ENCODE peak calls at places on chromosomes 6 and 20, in eight cellular contexts. R is psoas muscle, J is colonic mucosa, G is astrocyte, Q is mesenchymal stem cell, A is uterus, X is adipocyte, O is neuronal stem cell. W is an unnamed sample.

GRCh38 chr6:83514877-83515466 is 2.6 kb downstream of the PRSS35 start:
- DNase-seq in R (no peak), J (peak; percentile 42), G (peak; percentile 33), Q (peak; percentile 70), A (peak; percentile 24), X (peak; percentile 86), O (peak; percentile 56), W (no peak)

GRCh38 chr6:163780993-163781392 is 366.5 kb downstream of the QKI start:
- DNase-seq in R (peak; percentile 77), J (no peak), G (peak; percentile 61), Q (no peak), A (no peak), X (no peak), O (peak; percentile 15), W (no peak)

GRCh38 chr6:3457710-3458605 is 1.1 kb upstream of the SLC22A23 start:
- DNase-seq in R (no peak), J (peak; percentile 79), G (no peak), Q (peak; percentile 6), A (peak; percentile 28), X (peak; percentile 58), O (no peak), W (no peak)

GRCh38 chr20:3904224-3904623 is 15.0 kb downstream of the PANK2 start:
- DNase-seq in R (no peak), J (no peak), G (no peak), Q (no peak), A (no peak), X (no peak), O (no peak), W (no peak)

GRCh38 chr6:112806163-112806900 is 459.2 kb downstream of the RFPL4B start:
- DNase-seq in R (no peak), J (no peak), G (peak; percentile 53), Q (no peak), A (no peak), X (peak; percentile 7), O (no peak), W (no peak)

GRCh38 chr6:31426395-31426794 is 23.0 kb downstream of the MICA start:
- DNase-seq in R (no peak), J (no peak), G (no peak), Q (no peak), A (no peak), X (no peak), O (no peak), W (no peak)

GRCh38 chr20:37276494-37277252 is 12.8 kb upstream of the MANBAL start:
- DNase-seq in R (peak; percentile 33), J (peak; percentile 53), G (peak; percentile 79), Q (peak; percentile 51), A (peak; percentile 65), X (peak; percentile 90), O (no peak), W (peak; percentile 74)

GRCh38 chr6:41636803-41637178 is 1.5 kb upstream of the MDFI start:
- DNase-seq in R (no peak), J (peak; percentile 67), G (no peak), Q (peak; percentile 51), A (no peak), X (peak; percentile 27), O (no peak), W (peak; percentile 83)

GRCh38 chr20:21074605-21075336 is 31.4 kb downstream of the LINC00237 start:
- DNase-seq in R (no peak), J (no peak), G (peak; percentile 10), Q (no peak), A (no peak), X (no peak), O (no peak), W (no peak)

GRCh38 chr6:47083586-47084047 is 41.5 kb upstream of the ADGRF1 start:
- DNase-seq in R (peak; percentile 86), J (peak; percentile 89), G (peak; percentile 94), Q (peak; percentile 97), A (peak; percentile 97), X (peak; percentile 94), O (no peak), W (peak; percentile 89)

GRCh38 chr20:31860431-31861345 is 9.6 kb downstream of the DUSP15 start:
- DNase-seq in R (no peak), J (no peak), G (no peak), Q (no peak), A (peak; percentile 13), X (no peak), O (peak; percentile 59), W (peak; percentile 61)

GRCh38 chr20:39986231-39986904 is 702.7 kb downstream of the MAFB start:
- DNase-seq in R (peak; percentile 78), J (peak; percentile 27), G (peak; percentile 19), Q (peak; percentile 95), A (peak; percentile 68), X (peak; percentile 80), O (peak; percentile 51), W (peak; percentile 71)

GRCh38 chr6:73460044-73460443 is 1.5 kb upstream of the MTO1 start:
- DNase-seq in R (no peak), J (no peak), G (no peak), Q (no peak), A (no peak), X (no peak), O (no peak), W (no peak)

GRCh38 chr20:58308680-58309527 is 611 bp upstream of the RAB22A start:
- DNase-seq in R (peak; percentile 67), J (peak; percentile 73), G (peak; percentile 4), Q (peak; percentile 51), A (peak; percentile 66), X (peak; percentile 76), O (peak; percentile 69), W (peak; percentile 87)

DNA sequence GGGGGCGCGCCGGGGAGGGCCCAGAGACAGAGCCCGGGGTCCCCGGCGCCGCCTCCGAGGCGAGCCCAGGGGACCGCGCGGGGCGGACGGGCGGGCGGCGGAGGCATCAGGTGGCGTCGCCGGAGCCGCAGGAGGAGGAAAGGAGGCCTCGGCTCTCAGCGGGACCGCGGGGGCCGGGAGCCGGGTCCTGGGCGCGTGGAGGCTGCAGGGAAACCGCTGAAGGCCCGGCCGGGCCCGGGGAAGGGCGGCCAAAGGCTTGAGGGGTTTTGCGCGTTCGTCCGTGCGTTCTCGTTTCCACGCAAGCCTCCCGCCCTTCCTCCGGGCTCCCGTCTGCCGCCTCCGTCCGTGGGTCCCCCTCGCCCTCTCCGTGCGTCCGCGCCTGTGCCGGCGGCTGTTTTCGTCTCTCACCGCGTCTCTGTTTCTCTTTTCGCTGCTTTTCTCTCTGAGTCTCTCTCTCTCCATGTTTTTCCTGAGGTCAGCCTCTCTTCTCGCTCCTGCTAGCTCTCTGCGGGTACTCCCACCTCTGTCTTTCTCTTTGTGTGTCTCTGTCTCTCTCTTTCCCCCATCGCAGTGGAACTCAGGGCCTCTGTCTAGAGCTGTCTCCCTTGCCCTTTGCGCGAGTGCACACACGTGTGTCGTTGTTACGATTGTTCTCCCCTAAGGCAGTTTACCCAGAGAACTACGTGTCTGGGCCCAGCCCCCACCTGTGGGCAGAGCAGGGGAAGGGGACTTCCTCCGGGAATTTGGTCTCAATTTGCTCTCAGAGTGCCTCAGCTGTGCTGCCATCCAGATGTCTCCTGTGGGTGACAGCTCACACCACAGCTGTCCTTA is 2.1 kb downstream of the IRF4 start:
- DNase-seq in R (no peak), J (no peak), G (no peak), Q (no peak), A (no peak), X (peak; percentile 19), O (no peak), W (no peak)
- H3K27me3 ChIP-seq in R (peaks cover 22% of the 10 kb centered on the region), J (peaks cover 54% of the 10 kb centered on the region), G (peaks cover 64% of the 10 kb centered on the region), Q (peaks cover 80% of the 10 kb centered on the region), A (peaks cover 39% of the 10 kb centered on the region), X (peaks cover 28% of the 10 kb centered on the region), O (peaks cover 95% of the 10 kb centered on the region), W (no peaks in the 10 kb centered on the region)

DNA sequence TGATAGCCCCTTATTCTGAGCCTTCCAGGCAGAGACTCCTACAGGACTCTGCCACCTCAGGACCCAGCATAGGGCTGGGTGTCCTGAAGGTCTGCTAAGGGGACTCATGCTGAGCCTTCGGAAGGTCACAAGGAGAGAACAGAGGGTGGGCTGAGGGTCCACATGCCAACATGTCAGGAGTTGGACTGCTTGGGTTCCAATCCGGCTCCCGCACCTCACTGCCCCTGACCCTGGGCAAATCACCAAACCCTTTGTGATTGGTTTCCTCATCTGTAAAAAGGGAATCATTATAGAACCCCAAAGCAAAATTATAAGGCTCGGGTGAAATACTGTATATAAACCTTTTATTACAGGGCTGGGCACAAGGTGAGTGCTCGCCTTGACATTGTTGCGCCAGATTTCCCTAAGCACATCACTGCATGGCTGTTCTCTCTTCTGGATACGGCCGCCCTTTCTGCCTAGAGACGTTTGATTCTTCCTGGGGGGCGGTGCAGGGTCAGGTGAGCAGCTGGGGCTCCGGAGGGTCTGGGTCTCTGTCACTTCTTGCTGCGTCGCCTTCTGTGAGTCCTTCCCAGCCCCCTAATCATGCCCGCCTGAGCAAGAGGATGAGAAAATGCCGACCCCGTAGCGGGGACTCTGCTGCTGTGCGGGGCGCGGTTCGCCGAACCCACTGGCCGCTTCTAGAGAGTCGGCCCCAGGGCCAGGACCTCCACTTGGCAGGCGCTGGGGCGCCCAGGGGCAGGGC is 90.5 kb upstream of the EPB41L1 start:
- DNase-seq in R (no peak), J (peak; percentile 47), G (no peak), Q (no peak), A (no peak), X (peak; percentile 27), O (no peak), W (no peak)
- H3K4me3 ChIP-seq in R (peak overlapping the region; percentile 75), J (peak overlapping the region; percentile 76), G (peak overlapping the region; percentile 57), Q (peak overlapping the region; percentile 80), A (peak overlapping the region; percentile 58), X (peak overlapping the region; percentile 78), O (peak overlapping the region; percentile 76), W (peak overlapping the region; percentile 12)

GRCh38 chr6:138004423-138005287 is 102.6 kb downstream of the PERP start:
- DNase-seq in R (no peak), J (peak; percentile 46), G (no peak), Q (peak; percentile 33), A (no peak), X (peak; percentile 61), O (no peak), W (no peak)
- H3K27me3 ChIP-seq in R (no peaks in the 10 kb centered on the region), J (no peaks in the 10 kb centered on the region), G (no peaks in the 10 kb centered on the region), Q (no peaks in the 10 kb centered on the region), A (no peaks in the 10 kb centered on the region), X (no peaks in the 10 kb centered on the region), O (no peaks in the 10 kb centered on the region), W (no peaks in the 10 kb centered on the region)

GRCh38 chr6:136752554-136752953 is 39.7 kb downstream of the MAP3K5 start:
- DNase-seq in R (no peak), J (peak; percentile 65), G (no peak), Q (no peak), A (no peak), X (no peak), O (peak; percentile 5), W (no peak)

GRCh38 chr6:136751991-136752390 is 40.3 kb downstream of the MAP3K5 start:
- DNase-seq in R (no peak), J (peak; percentile 19), G (no peak), Q (no peak), A (no peak), X (no peak), O (no peak), W (no peak)

GRCh38 chr6:136749359-136749758 is 42.9 kb downstream of the MAP3K5 start:
- DNase-seq in R (no peak), J (peak; percentile 4), G (no peak), Q (no peak), A (no peak), X (no peak), O (no peak), W (no peak)

GRCh38 chr6:136751478-136751956 is 40.8 kb downstream of the MAP3K5 start:
- DNase-seq in R (no peak), J (peak; percentile 45), G (peak; percentile 46), Q (no peak), A (no peak), X (no peak), O (no peak), W (no peak)

GRCh38 chr6:136750821-136751220 is 41.5 kb downstream of the MAP3K5 start:
- DNase-seq in R (no peak), J (no peak), G (no peak), Q (no peak), A (no peak), X (no peak), O (no peak), W (no peak)
- H3K4me3 ChIP-seq in R (no peak overlapping the region), J (no peak overlapping the region), G (no peak overlapping the region), Q (no peak overlapping the region), A (no peak overlapping the region), X (no peak overlapping the region), O (no peak overlapping the region), W (no peak overlapping the region)

GRCh38 chr6:6320901-6321300 is 439 bp upstream of the F13A1 start:
- DNase-seq in R (no peak), J (no peak), G (no peak), Q (peak; percentile 28), A (no peak), X (no peak), O (no peak), W (no peak)
- H3K27me3 ChIP-seq in R (peaks cover 9% of the 10 kb centered on the region), J (no peaks in the 10 kb centered on the region), G (peaks cover 7% of the 10 kb centered on the region), Q (peaks cover 20% of the 10 kb centered on the region), A (peaks cover 4% of the 10 kb centered on the region), X (peaks cover 58% of the 10 kb centered on the region), O (no peaks in the 10 kb centered on the region), W (no peaks in the 10 kb centered on the region)